ENCODE peak calls at places on chromosomes 4 and X, in five cellular contexts. V is ELR, N is stromal cell of bone marrow, H is prostate gland, A is testis. E is an unnamed sample.
A peak's percentile ranks its signal among the peaks of the same experiment; 100 is the strongest.

GRCh38 chr4:123599920-123600394 is 203.4 kb downstream of the SPRY1 start:
- DNase-seq in V (peak; percentile 10), N (no peak), H (peak; percentile 19), A (peak; percentile 93), E (peak; percentile 24)

GRCh38 chr4:157713342-157713741 is 459.5 kb downstream of the GASK1B start:
- DNase-seq in V (no peak), N (no peak), H (no peak), A (no peak), E (peak; percentile 3)

GRCh38 chrX:51747671-51748070 is 4.4 kb downstream of the GSPT2 start:
- DNase-seq in V (no peak), N (no peak), H (no peak), A (no peak), E (no peak)

GRCh38 chrX:1384738-1385250 is 7.1 kb downstream of the SLC25A6 start:
- DNase-seq in V (no peak), N (no peak), H (no peak), A (peak; percentile 14), E (no peak)

GRCh38 chr4:182567119-182567518 is 323.9 kb downstream of the TENM3 start:
- DNase-seq in V (no peak), N (no peak), H (no peak), A (no peak), E (no peak)

GRCh38 chr4:99414401-99414800 is 20.7 kb downstream of the ADH7 start:
- DNase-seq in V (no peak), N (no peak), H (no peak), A (no peak), E (no peak)

GRCh38 chr4:75490155-75490554 is 24.0 kb downstream of the RCHY1 start:
- DNase-seq in V (peak; percentile 55), N (no peak), H (no peak), A (no peak), E (no peak)

GRCh38 chrX:46456125-46456922 is 88.9 kb downstream of the ZNF674 start:
- DNase-seq in V (no peak), N (no peak), H (no peak), A (no peak), E (no peak)

GRCh38 chrX:16114640-16115039 is 8.7 kb upstream of the GRPR start:
- DNase-seq in V (peak; percentile 73), N (peak; percentile 72), H (no peak), A (no peak), E (peak; percentile 63)

GRCh38 chr4:90528551-90528950 is 401.4 kb downstream of the CCSER1 start:
- DNase-seq in V (no peak), N (no peak), H (no peak), A (no peak), E (no peak)

GRCh38 chr4:9953089-9953488 is 68.2 kb downstream of the SLC2A9 start:
- DNase-seq in V (no peak), N (no peak), H (no peak), A (no peak), E (no peak)

GRCh38 chrX:155263854-155264628 is at the start of gene RAB39B:
- DNase-seq in V (peak; percentile 78), N (peak; percentile 21), H (peak; percentile 6), A (peak; percentile 79), E (peak; percentile 80)

GRCh38 chr4:76767983-76768382 is 130.0 kb downstream of the SOWAHB start:
- DNase-seq in V (peak; percentile 24), N (no peak), H (no peak), A (no peak), E (peak; percentile 38)

GRCh38 chrX:135003876-135004623 is 13.3 kb downstream of the SMIM10 start:
- DNase-seq in V (peak; percentile 88), N (peak; percentile 67), H (peak; percentile 85), A (peak; percentile 93), E (peak; percentile 57)

GRCh38 chr4:186723207-186724047 is at the start of gene FAT1:
- DNase-seq in V (peak; percentile 82), N (peak; percentile 65), H (peak; percentile 58), A (peak; percentile 75), E (no peak)

GRCh38 chr4:28842271-28842670 is 1877.9 kb upstream of the PCDH7 start:
- DNase-seq in V (no peak), N (no peak), H (no peak), A (no peak), E (no peak)

GRCh38 chr4:8329859-8330761 is 60.6 kb downstream of the HTRA3 start:
- DNase-seq in V (no peak), N (no peak), H (no peak), A (no peak), E (no peak)

GRCh38 chr4:6126971-6127745 is 73.2 kb downstream of the JAKMIP1 start:
- DNase-seq in V (no peak), N (no peak), H (no peak), A (no peak), E (no peak)

GRCh38 chr4:100450449-100450848 is 67.4 kb downstream of the EMCN start:
- DNase-seq in V (peak; percentile 66), N (no peak), H (no peak), A (no peak), E (no peak)

GRCh38 chr4:84232311-84233095 is 266.6 kb downstream of the NKX6-1 start:
- DNase-seq in V (no peak), N (no peak), H (no peak), A (no peak), E (peak; percentile 51)

GRCh38 chr4:20805716-20806115 is 105.5 kb downstream of the PACRGL start:
- DNase-seq in V (no peak), N (no peak), H (no peak), A (no peak), E (no peak)

GRCh38 chr4:11511321-11511720 is 82.6 kb upstream of the HS3ST1 start:
- DNase-seq in V (no peak), N (no peak), H (no peak), A (no peak), E (no peak)

GRCh38 chr4:53840643-53841042 is 223.8 kb downstream of the CHIC2 start:
- DNase-seq in V (peak; percentile 2), N (no peak), H (no peak), A (no peak), E (peak; percentile 5)

GRCh38 chr4:27790911-27791310 is 930.3 kb downstream of the STIM2 start:
- DNase-seq in V (peak; percentile 76), N (no peak), H (no peak), A (no peak), E (peak; percentile 32)

GRCh38 chr4:68960294-68961163 is 8.9 kb upstream of the UGT2A3 start:
- DNase-seq in V (peak; percentile 5), N (no peak), H (no peak), A (no peak), E (no peak)

GRCh38 chrX:125694171-125694570 is 374.5 kb downstream of the TEX13C start:
- DNase-seq in V (no peak), N (no peak), H (no peak), A (no peak), E (no peak)

GRCh38 chr4:41611881-41612871 is 74.2 kb downstream of the LIMCH1 start:
- DNase-seq in V (peak; percentile 36), N (peak; percentile 32), H (peak; percentile 47), A (peak; percentile 66), E (peak; percentile 50)

GRCh38 chr4:3482707-3483106 is 19.6 kb downstream of the DOK7 start:
- DNase-seq in V (no peak), N (no peak), H (no peak), A (no peak), E (no peak)

GRCh38 chrX:2682582-2683177 is 8.4 kb upstream of the CD99 start:
- DNase-seq in V (no peak), N (no peak), H (no peak), A (no peak), E (no peak)

GRCh38 chrX:150482537-150483217 is 85.7 kb upstream of the MTM1 start:
- DNase-seq in V (peak; percentile 82), N (peak; percentile 31), H (no peak), A (no peak), E (peak; percentile 85)

GRCh38 chr4:103303011-103303410 is 104.9 kb upstream of the CENPE start:
- DNase-seq in V (no peak), N (no peak), H (no peak), A (no peak), E (no peak)